ENCODE peak calls at places on chromosome 21, in four cellular contexts. C, E, R and D are unnamed samples.

GRCh38 chr21:40631201-40631600 is 215.8 kb downstream of the DSCAM start:
- DNase-seq in E (no peak), R (no peak), C (no peak), D (no peak)

GRCh38 chr21:36044056-36044455 is 16.3 kb downstream of the SETD4 start:
- DNase-seq in C (no peak), E (no peak), R (no peak), D (no peak)

GRCh38 chr21:38661296-38662223 is 144.2 kb upstream of the ETS2 start:
- DNase-seq in E (no peak), C (peak; percentile 68), R (no peak), D (no peak)

GRCh38 chr21:36126621-36127110 is 8.2 kb upstream of the CBR3 start:
- DNase-seq in R (no peak), C (no peak), E (no peak), D (no peak)

GRCh38 chr21:23921670-23922418 is 1685.4 kb downstream of the MRPL39 start:
- DNase-seq in R (no peak), C (no peak), E (no peak), D (no peak)

GRCh38 chr21:31397515-31397926 is 53.5 kb upstream of the TIAM1 start:
- DNase-seq in R (no peak), E (no peak), C (no peak), D (no peak)

GRCh38 chr21:16534408-16535099 is 804.8 kb downstream of the USP25 start:
- DNase-seq in R (no peak), C (no peak), E (no peak), D (no peak)

GRCh38 chr21:31282095-31282709 is 61.9 kb downstream of the TIAM1 start:
- DNase-seq in R (no peak), E (no peak), C (no peak), D (no peak)

GRCh38 chr21:14591882-14592281 is 45.8 kb upstream of the SAMSN1 start:
- DNase-seq in R (no peak), C (no peak), E (no peak), D (no peak)

GRCh38 chr21:38948377-38948776 is 142.6 kb downstream of the ETS2 start:
- DNase-seq in C (no peak), E (no peak), R (no peak), D (no peak)

GRCh38 chr21:27425574-27425973 is 458.7 kb upstream of the ADAMTS5 start:
- DNase-seq in C (no peak), R (no peak), E (no peak), D (no peak)

GRCh38 chr21:37373539-37373938 is 7.0 kb downstream of the DYRK1A start:
- DNase-seq in E (no peak), R (no peak), C (no peak), D (no peak)

GRCh38 chr21:29656504-29657227 is 283.1 kb downstream of the GRIK1 start:
- DNase-seq in C (no peak), R (no peak), E (no peak), D (no peak)

GRCh38 chr21:39669976-39670671 is 57.4 kb downstream of the B3GALT5 start:
- DNase-seq in C (no peak), E (no peak), R (no peak), D (no peak)

GRCh38 chr21:16002872-16003466 is 273.2 kb downstream of the USP25 start:
- DNase-seq in E (no peak), C (no peak), R (no peak), D (no peak)

GRCh38 chr21:36388076-36388475 is 2.9 kb downstream of the CHAF1B start:
- DNase-seq in R (no peak), C (no peak), E (no peak), D (no peak)

GRCh38 chr21:27268290-27268689 is 301.4 kb upstream of the ADAMTS5 start:
- DNase-seq in C (no peak), R (no peak), E (no peak), D (no peak)

GRCh38 chr21:44517175-44517899 is 22.7 kb downstream of the KRTAP10-1 start:
- DNase-seq in R (peak; percentile 13), E (peak; percentile 93), C (no peak), D (peak; percentile 25)
- H3K4me1 ChIP-seq in R (no peaks in the 10 kb centered on the region), E (peaks cover 41% of the 10 kb centered on the region), C (no peaks in the 10 kb centered on the region), D (peaks cover 9% of the 10 kb centered on the region)

GRCh38 chr21:46551636-46552241 is 53.1 kb downstream of the S100B start:
- DNase-seq in R (no peak), C (peak; percentile 44), E (no peak), D (no peak)
- TF ChIP-seq SUZ12 in R (no peak), C (no peak), E (no peak), D (no peak)

GRCh38 chr21:34941162-34941561 is 107.9 kb downstream of the RUNX1 start:
- DNase-seq in R (no peak), E (peak; percentile 32), C (no peak), D (no peak)
- H3K4me1 ChIP-seq in R (peaks cover 3% of the 10 kb centered on the region), E (peaks cover 40% of the 10 kb centered on the region), C (no peaks in the 10 kb centered on the region), D (no peaks in the 10 kb centered on the region)

GRCh38 chr21:34986561-34987533 is 62.3 kb downstream of the RUNX1 start:
- DNase-seq in C (no peak), E (peak; percentile 84), R (peak; percentile 72), D (peak; percentile 54)

GRCh38 chr21:34984356-34984755 is 64.7 kb downstream of the RUNX1 start:
- DNase-seq in R (no peak), E (no peak), C (no peak), D (no peak)

GRCh38 chr21:34980423-34981115 is 68.5 kb downstream of the RUNX1 start:
- DNase-seq in R (no peak), E (no peak), C (no peak), D (no peak)

GRCh38 chr21:34981793-34982192 is 67.3 kb downstream of the RUNX1 start:
- DNase-seq in R (no peak), E (no peak), C (no peak), D (no peak)

DNA sequence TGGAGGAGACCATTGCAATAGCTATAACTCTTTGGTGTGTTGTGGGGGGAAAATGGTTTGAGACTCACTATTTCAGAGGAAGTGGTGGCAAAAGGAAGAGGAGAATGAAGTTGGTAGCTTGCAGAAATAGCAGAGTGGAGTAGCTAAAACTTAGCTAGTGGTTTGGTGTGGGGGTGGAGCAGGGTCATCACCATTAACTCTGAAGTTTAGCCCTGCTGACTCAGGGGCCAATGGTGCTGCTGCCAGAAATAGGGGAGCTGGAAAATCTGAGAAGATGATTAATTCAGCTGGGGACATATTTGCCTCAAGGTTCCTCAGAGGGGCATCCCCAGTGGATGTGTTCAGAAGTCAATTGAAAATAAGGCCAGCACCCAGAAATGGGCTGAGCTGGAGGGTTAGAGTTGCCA is 65.4 kb downstream of the RUNX1 start:
- DNase-seq in E (no peak), R (no peak), C (no peak), D (no peak)
- TF ChIP-seq SUZ12 in E (no peak), R (no peak), C (no peak), D (no peak)

DNA sequence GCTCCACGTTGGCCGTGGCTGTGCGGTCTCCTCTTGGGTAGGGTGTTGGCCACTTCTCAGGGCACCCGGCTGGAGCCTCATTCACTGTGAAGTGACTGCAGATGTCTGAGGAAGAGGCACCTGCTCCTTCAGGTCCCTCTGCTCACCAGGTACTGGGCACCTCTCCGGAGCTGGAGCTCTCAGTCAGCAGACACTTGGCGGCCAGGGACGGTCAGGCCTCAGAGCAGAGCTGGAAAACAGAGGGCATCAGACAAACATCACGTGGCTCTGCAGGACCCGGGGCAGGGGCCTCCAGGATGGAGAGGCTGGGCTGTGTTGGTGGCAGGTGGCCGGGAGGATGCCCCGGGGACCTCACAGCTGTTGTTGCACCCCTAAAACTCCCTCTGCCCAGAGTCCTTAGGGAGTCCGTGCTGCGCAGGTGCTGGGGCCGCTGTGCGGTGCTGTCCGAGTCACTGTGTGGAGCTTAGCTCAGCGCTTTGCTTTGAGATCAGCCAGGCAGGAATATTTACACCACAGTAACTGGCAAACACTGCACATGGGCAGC is 59.7 kb downstream of the SLX9 start:
- DNase-seq in E (no peak), C (no peak), R (no peak), D (no peak)
- H3K4me1 ChIP-seq in E (peaks cover 55% of the 10 kb centered on the region), C (no peaks in the 10 kb centered on the region), R (no peaks in the 10 kb centered on the region), D (peaks cover 31% of the 10 kb centered on the region)

DNA sequence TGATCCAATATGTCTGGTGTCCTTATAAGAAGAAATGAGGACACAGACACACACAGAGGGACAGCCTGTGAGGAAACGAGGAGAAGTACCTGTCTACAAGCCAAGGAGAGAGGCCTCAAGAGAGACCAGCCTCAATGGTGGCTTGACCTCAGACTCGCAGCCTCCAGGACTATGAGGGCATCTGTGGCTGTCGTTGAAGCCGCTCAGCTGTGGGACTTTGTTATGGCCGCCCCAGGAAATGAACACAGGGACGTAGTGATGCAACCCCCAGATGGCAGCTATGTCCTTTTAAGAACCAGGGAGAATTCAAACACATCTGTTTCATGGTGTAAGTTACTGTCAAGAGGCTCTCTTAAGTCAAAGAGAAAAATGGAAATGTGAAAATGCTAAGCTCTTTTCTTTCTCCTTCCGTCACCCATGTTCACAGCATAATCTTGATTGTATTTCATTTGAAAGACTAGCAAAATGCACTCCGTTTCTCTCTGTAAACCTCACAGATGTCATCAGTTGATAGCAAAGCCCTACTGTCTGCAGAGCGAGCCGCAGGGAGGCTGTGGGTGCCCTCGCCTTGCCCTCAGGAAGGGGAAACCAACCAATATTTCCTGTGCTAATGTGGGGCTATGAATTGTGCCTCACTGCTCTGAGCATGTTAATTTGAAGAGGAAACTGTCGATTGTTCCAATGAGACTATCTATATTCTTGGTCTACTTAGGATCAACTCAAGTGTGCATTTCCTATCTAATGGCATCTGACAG is 21.3 kb downstream of the UBASH3A start:
- DNase-seq in E (no peak), C (no peak), R (no peak), D (no peak)
- TF ChIP-seq SUZ12 in E (no peak), C (no peak), R (no peak), D (no peak)

DNA sequence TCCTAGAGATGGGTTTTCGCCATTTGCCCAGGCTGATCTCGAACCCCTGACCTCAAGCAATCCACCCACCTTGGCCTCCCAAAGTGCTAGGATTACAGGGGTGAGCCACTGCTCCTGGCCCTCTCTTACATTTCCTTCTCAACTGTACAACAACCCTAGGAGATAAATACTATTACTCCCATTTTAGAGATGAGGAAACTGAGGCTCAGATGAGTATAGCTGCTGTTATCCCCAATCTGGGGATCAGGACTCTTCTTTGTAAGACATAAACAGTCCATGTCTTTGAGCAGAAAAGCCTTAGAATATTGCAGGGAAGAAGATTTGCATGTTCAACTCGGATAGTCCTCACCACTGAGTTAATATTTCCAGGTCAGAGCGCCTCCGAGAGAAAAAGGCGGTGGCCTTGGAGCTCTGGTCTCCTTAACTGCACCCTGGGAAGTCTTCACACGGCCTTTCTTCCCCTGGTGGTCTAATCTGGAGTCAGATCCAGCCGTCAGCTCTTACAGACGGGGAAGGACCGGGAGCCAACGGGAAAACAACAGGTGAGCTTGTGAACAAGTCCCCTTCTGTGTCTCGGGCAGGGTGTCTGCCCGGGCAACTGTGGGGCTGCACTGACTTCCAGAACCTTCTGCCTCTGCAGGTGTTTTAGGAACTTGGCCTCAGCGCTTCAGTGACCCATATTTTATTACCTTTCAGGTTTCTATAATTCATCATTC is 5.9 kb upstream of the OLIG1 start:
- DNase-seq in C (peak; percentile 56), E (no peak), R (no peak), D (no peak)
- H3K4me1 ChIP-seq in C (no peaks in the 10 kb centered on the region), E (no peaks in the 10 kb centered on the region), R (no peaks in the 10 kb centered on the region), D (peaks cover 5% of the 10 kb centered on the region)

DNA sequence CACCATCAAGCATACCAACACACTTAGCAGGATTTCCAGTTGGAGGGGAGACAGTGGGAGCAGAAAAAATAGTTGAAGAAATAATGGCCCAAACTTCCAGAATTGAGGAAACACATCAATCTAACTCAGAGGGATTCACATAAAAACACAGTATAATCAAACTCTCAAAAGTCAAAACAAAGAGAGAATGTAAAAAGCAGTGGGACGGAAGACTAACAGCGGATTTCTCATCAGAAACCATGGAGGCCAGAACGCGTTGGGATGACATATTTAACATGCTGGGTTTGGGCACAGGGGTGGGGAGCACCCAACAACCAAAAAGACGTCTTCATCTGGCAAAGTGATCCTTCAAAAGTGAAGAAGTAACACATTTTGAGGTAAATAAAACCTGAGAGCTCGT is 7.0 kb upstream of the KRTAP10-9 start:
- DNase-seq in E (no peak), C (no peak), R (no peak), D (no peak)
- TF ChIP-seq SUZ12 in E (no peak), C (no peak), R (no peak), D (no peak)